ENCODE peak calls at places on chromosomes 7 and 10, in four cellular contexts. X is glutamatergic neuron, G is endodermal cell, V is NCI-H460. U is an unnamed sample.

GRCh38 chr7:41943098-41943577 is 240.2 kb upstream of the INHBA start:
- DNase-seq in X (peak; percentile 93), G (peak; percentile 95), V (peak; percentile 77), U (peak; percentile 67)

GRCh38 chr10:22453948-22454347 is 108.7 kb downstream of the SPAG6 start:
- DNase-seq in X (no peak), V (no peak), G (no peak), U (no peak)

GRCh38 chr10:132339276-132339675 is 7.3 kb downstream of the LRRC27 start:
- DNase-seq in V (no peak), G (no peak), X (no peak), U (no peak)

GRCh38 chr10:63672491-63672890 is 151.3 kb downstream of the REEP3 start:
- DNase-seq in G (no peak), V (no peak), X (no peak), U (no peak)

GRCh38 chr7:40232242-40232929 is 97.6 kb downstream of the SUGCT start:
- DNase-seq in X (no peak), G (no peak), V (peak; percentile 65), U (peak; percentile 53)

GRCh38 chr7:151008511-151009323 is 15.6 kb downstream of the ATG9B start:
- DNase-seq in V (peak; percentile 23), G (peak; percentile 97), X (peak; percentile 86), U (peak; percentile 62)

GRCh38 chr10:129942391-129942790 is 21.7 kb downstream of the EBF3 start:
- DNase-seq in V (no peak), X (peak; percentile 10), G (no peak), U (no peak)

GRCh38 chr10:7411671-7412481 is 1.0 kb upstream of the SFMBT2 start:
- DNase-seq in G (no peak), V (no peak), X (peak; percentile 34), U (no peak)

GRCh38 chr7:97006951-97007861 is 1.9 kb downstream of the DLX6 start:
- DNase-seq in V (no peak), X (no peak), G (peak; percentile 75), U (no peak)

GRCh38 chr10:14191871-14192270 is 138.9 kb downstream of the FRMD4A start:
- DNase-seq in X (no peak), V (no peak), G (no peak), U (no peak)